ENCODE peak calls at places on chromosomes 2 and 18, in four cellular contexts. B, N, F and I are unnamed samples.

GRCh38 chr18:21004721-21005120 is 106.9 kb downstream of the ROCK1 start:
- DNase-seq in B (no peak), N (peak; percentile 31), F (peak; percentile 96), I (peak; percentile 86)

GRCh38 chr2:38174131-38174530 is 98.2 kb upstream of the CYP1B1 start:
- DNase-seq in B (no peak), N (no peak), F (no peak), I (no peak)

GRCh38 chr2:75199428-75200011 is at the start of gene TACR1:
- DNase-seq in B (peak; percentile 75), N (peak; percentile 87), F (peak; percentile 84), I (peak; percentile 31)

GRCh38 chr18:74115046-74115445 is 32.6 kb downstream of the FBXO15 start:
- DNase-seq in B (no peak), N (no peak), F (peak; percentile 1), I (peak; percentile 23)

GRCh38 chr18:10170375-10170774 is 256.6 kb downstream of the VAPA start:
- DNase-seq in B (no peak), N (no peak), F (peak; percentile 7), I (no peak)

GRCh38 chr18:44841769-44842587 is 161.3 kb downstream of the SETBP1 start:
- DNase-seq in B (no peak), N (no peak), F (no peak), I (no peak)

GRCh38 chr18:76495435-76496199 is 575 bp upstream of the ZNF516 start:
- DNase-seq in B (peak; percentile 73), N (peak; percentile 66), F (peak; percentile 47), I (no peak)

GRCh38 chr2:213251618-213252017 is 32.6 kb upstream of the SPAG16 start:
- DNase-seq in B (peak; percentile 80), N (peak; percentile 87), F (peak; percentile 87), I (peak; percentile 57)

GRCh38 chr2:162608901-162609300 is 229.7 kb downstream of the KCNH7 start:
- DNase-seq in B (no peak), N (no peak), F (no peak), I (no peak)

GRCh38 chr2:68767031-68767961 is 32.7 kb downstream of the ARHGAP25 start:
- DNase-seq in B (peak; percentile 88), N (no peak), F (no peak), I (no peak)

GRCh38 chr2:20457661-20458630 is 11.1 kb downstream of the RHOB start:
- DNase-seq in B (no peak), N (no peak), F (no peak), I (no peak)

GRCh38 chr2:32969444-32970162 is 22.9 kb downstream of the LTBP1 start:
- DNase-seq in B (no peak), N (no peak), F (no peak), I (no peak)

GRCh38 chr18:23888880-23889279 is 125.7 kb upstream of the TTC39C start:
- DNase-seq in B (no peak), N (no peak), F (no peak), I (no peak)

GRCh38 chr18:45780568-45780967 is 44.9 kb upstream of the SIGLEC15 start:
- DNase-seq in B (no peak), N (no peak), F (peak; percentile 53), I (no peak)

GRCh38 chr2:241298554-241299165 is 16.8 kb downstream of the HDLBP start:
- DNase-seq in B (no peak), N (no peak), F (no peak), I (no peak)

GRCh38 chr18:58378411-58378820 is 250.5 kb downstream of the ALPK2 start:
- DNase-seq in B (no peak), N (no peak), F (no peak), I (no peak)

GRCh38 chr2:218264773-218265601 is 4.2 kb downstream of the GPBAR1 start:
- DNase-seq in B (no peak), N (no peak), F (no peak), I (no peak)

GRCh38 chr2:58680938-58681337 is 439.8 kb upstream of the FANCL start:
- DNase-seq in B (no peak), N (peak; percentile 4), F (peak; percentile 1), I (no peak)

GRCh38 chr2:149561309-149561926 is 26.2 kb downstream of the MMADHC start:
- DNase-seq in B (peak; percentile 58), N (peak; percentile 57), F (peak; percentile 47), I (no peak)

GRCh38 chr18:57242285-57242684 is 95.4 kb downstream of the BOD1L2 start:
- DNase-seq in B (no peak), N (no peak), F (no peak), I (no peak)

GRCh38 chr18:34789768-34790344 is 79.8 kb downstream of the DTNA start:
- DNase-seq in B (no peak), N (no peak), F (no peak), I (no peak)

GRCh38 chr2:218622606-218623238 is 15.0 kb downstream of the PLCD4 start:
- DNase-seq in B (no peak), N (peak; percentile 31), F (peak; percentile 62), I (no peak)

GRCh38 chr2:189549440-189549832 is 31.1 kb downstream of the SLC40A1 start:
- DNase-seq in B (no peak), N (no peak), F (peak; percentile 80), I (no peak)

GRCh38 chr2:203808041-203808750 is 59.4 kb upstream of the CTLA4 start:
- DNase-seq in B (no peak), N (peak; percentile 69), F (peak; percentile 95), I (peak; percentile 78)

GRCh38 chr18:25434771-25435461 is 83.0 kb upstream of the ZNF521 start:
- DNase-seq in B (no peak), N (no peak), F (no peak), I (no peak)

GRCh38 chr2:239776441-239777033 is 248.6 kb downstream of the NDUFA10 start:
- DNase-seq in B (no peak), N (no peak), F (no peak), I (no peak)

GRCh38 chr2:15941970-15942710 is 1.8 kb downstream of the MYCN start:
- DNase-seq in B (no peak), N (peak; percentile 25), F (no peak), I (no peak)

GRCh38 chr2:63553049-63553448 is 35.2 kb downstream of the WDPCP start:
- DNase-seq in B (no peak), N (no peak), F (peak; percentile 27), I (peak; percentile 20)

GRCh38 chr2:202361133-202361532 is 15.0 kb upstream of the BMPR2 start:
- DNase-seq in B (no peak), N (no peak), F (peak; percentile 79), I (no peak)

GRCh38 chr2:88658318-88658717 is 31.1 kb upstream of the EIF2AK3 start:
- DNase-seq in B (no peak), N (no peak), F (peak; percentile 58), I (peak; percentile 23)

GRCh38 chr2:144472911-144473310 is 47.0 kb downstream of the ZEB2 start:
- DNase-seq in B (no peak), N (no peak), F (no peak), I (no peak)

GRCh38 chr2:107363811-107364210 is 462.9 kb upstream of the RGPD4 start:
- DNase-seq in B (no peak), N (no peak), F (no peak), I (no peak)

GRCh38 chr18:48116873-48117630 is 186.6 kb upstream of the SMAD2 start:
- DNase-seq in B (no peak), N (no peak), F (no peak), I (no peak)

GRCh38 chr2:159939946-159940345 is 122.5 kb downstream of the PLA2R1 start:
- DNase-seq in B (peak; percentile 60), N (peak; percentile 44), F (peak; percentile 58), I (no peak)

GRCh38 chr2:130251520-130251864 is 53.3 kb upstream of the TUBA3E start:
- DNase-seq in B (no peak), N (no peak), F (no peak), I (no peak)

GRCh38 chr18:13576598-13576997 is 149.8 kb downstream of the FAM210A start:
- DNase-seq in B (no peak), N (no peak), F (no peak), I (no peak)

GRCh38 chr18:13580351-13580750 is 146.0 kb downstream of the FAM210A start:
- DNase-seq in B (no peak), N (no peak), F (no peak), I (no peak)

GRCh38 chr18:13577091-13577697 is 149.2 kb downstream of the FAM210A start:
- DNase-seq in B (peak; percentile 92), N (no peak), F (peak; percentile 12), I (peak; percentile 24)

GRCh38 chr18:13579874-13580273 is 146.5 kb downstream of the FAM210A start:
- DNase-seq in B (no peak), N (no peak), F (no peak), I (no peak)

DNA sequence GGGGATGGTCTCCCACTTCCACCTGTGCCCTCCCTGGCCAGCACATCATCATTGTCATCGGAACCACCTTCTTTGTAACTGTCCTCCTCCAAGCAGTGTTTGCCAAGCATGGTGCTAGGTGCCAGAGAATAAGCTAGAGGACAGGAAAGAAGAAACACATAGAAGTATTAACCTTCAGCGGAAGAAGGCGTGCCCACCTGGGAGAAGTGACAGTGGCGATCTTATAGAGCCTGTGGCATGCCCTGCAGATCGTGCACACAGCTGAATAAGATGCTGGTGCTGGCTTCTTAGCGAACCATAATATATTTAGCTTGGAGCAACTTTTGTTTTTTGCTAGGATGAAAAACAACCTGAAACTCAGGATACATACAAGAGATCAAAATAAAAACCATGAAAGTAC is 148.0 kb downstream of the FAM210A start:
- DNase-seq in B (peak; percentile 45), N (no peak), F (no peak), I (no peak)
- H3K4me3 ChIP-seq in B (peak overlapping the region; percentile 48), N (no peak overlapping the region), F (no peak overlapping the region), I (no peak overlapping the region)

DNA sequence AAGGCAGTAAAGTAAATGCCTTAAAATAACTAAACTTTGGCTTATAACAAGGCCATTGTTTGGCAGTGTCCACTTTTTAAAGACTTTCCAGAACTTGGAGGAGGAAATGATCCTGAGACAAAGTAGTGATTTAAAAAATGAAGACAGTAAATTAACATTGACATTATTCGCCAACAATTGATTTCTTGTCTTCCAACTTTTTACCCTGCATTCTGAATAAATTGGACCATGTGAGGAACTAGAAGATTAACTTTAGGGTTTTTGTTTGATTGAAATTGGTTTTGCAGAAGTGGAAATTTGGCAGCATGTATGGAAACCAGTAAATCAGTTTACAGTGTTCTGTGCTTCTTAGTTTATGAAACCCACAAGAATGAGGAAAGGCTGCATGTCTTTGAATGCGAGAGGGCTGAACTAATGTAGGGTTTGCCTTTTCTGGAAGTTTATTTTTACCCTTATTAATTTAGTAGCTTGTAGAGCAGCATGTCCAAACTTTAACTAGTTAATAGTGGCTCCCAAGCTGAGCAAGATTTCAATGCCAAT is 50.3 kb downstream of the LDLRAD4 start:
- DNase-seq in B (no peak), N (no peak), F (no peak), I (no peak)
- TF ChIP-seq CTCF in B (no peak), N (no peak), F (no peak), I (no peak)

GRCh38 chr2:120921457-120921856 is 185.8 kb downstream of the GLI2 start:
- DNase-seq in B (no peak), N (no peak), F (no peak), I (no peak)
- H3K4me3 ChIP-seq in B (no peak overlapping the region), N (no peak overlapping the region), F (no peak overlapping the region), I (no peak overlapping the region)

DNA sequence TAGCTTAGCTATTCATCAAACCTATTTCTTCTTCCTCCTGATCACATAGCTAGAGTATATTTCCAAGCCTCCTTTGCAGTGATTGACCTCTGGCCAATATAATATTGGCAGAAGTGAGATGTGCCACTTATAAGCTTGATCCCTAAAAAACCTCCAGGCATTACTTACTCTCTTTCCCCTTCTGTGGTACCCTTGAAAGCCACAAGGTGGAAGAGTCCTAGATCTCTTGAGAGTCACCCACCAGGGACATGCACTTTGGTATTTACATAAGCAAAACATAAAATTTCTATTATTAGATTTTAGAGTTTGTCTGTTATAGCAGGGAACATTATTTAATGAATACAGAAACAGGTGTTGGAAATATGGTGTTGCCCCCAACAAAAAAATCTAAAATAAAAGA is 112.0 kb downstream of the EXOC6B start:
- DNase-seq in B (no peak), N (peak; percentile 19), F (no peak), I (no peak)
- TF ChIP-seq CTCF in B (no peak), N (peak; percentile 21), F (no peak), I (no peak)